ENCODE peak calls at places on chromosomes 6 and 20, in six cellular contexts. L is DND-41, H is left ventricle myocardium inferior, A is cardiac muscle cell, I is tibial artery, T is right lobe of liver. W is an unnamed sample.

GRCh38 chr20:25848222-25848621 is 151.6 kb upstream of the ZNF337 start:
- DNase-seq in L (no peak), H (no peak), A (no peak), I (peak; percentile 51), T (peak; percentile 25), W (no peak)

GRCh38 chr20:47272893-47273590 is 83.5 kb downstream of the ZMYND8 start:
- DNase-seq in L (peak; percentile 58), H (no peak), A (peak; percentile 69), I (peak; percentile 60), T (no peak), W (peak; percentile 32)

GRCh38 chr6:168377481-168377850 is 57.9 kb upstream of the DACT2 start:
- DNase-seq in L (no peak), H (peak; percentile 73), A (no peak), I (peak; percentile 73), T (no peak), W (no peak)

GRCh38 chr6:45637611-45638257 is 260.0 kb upstream of the SUPT3H start:
- DNase-seq in L (no peak), H (no peak), A (no peak), I (no peak), T (no peak), W (no peak)

GRCh38 chr6:30799210-30799609 is 54.9 kb upstream of the IER3 start:
- DNase-seq in L (no peak), H (no peak), A (no peak), I (no peak), T (no peak), W (no peak)

GRCh38 chr6:111715321-111715720 is 109.6 kb upstream of the TRAF3IP2 start:
- DNase-seq in L (no peak), H (no peak), A (no peak), I (no peak), T (no peak), W (peak; percentile 57)

GRCh38 chr20:34951252-34951651 is 4.4 kb downstream of the GSS start:
- DNase-seq in L (no peak), H (no peak), A (no peak), I (no peak), T (no peak), W (no peak)

GRCh38 chr20:25629816-25630499 is 6.1 kb upstream of the NANP start:
- DNase-seq in L (no peak), H (no peak), A (no peak), I (no peak), T (no peak), W (no peak)

GRCh38 chr6:87756858-87757257 is 54.8 kb upstream of the AKIRIN2 start:
- DNase-seq in L (peak; percentile 6), H (no peak), A (no peak), I (no peak), T (no peak), W (peak; percentile 30)

GRCh38 chr6:7910654-7911344 is at the start of gene TXNDC5:
- DNase-seq in L (peak; percentile 75), H (peak; percentile 86), A (peak; percentile 88), I (peak; percentile 89), T (peak; percentile 88), W (peak; percentile 39)

GRCh38 chr6:170296423-170296745 is 5.5 kb upstream of the DLL1 start:
- DNase-seq in L (no peak), H (no peak), A (no peak), I (no peak), T (no peak), W (no peak)

GRCh38 chr6:117547688-117548621 is 54.4 kb downstream of the GOPC start:
- DNase-seq in L (peak; percentile 57), H (peak; percentile 65), A (no peak), I (peak; percentile 85), T (peak; percentile 61), W (peak; percentile 40)

GRCh38 chr6:4451718-4452117 is 316.3 kb upstream of the ECI2 start:
- DNase-seq in L (no peak), H (no peak), A (no peak), I (no peak), T (no peak), W (no peak)

GRCh38 chr6:165881812-165882211 is 218.8 kb upstream of the PDE10A start:
- DNase-seq in L (no peak), H (no peak), A (no peak), I (no peak), T (no peak), W (no peak)

GRCh38 chr6:7669742-7670141 is 56.2 kb upstream of the BMP6 start:
- DNase-seq in L (no peak), H (no peak), A (no peak), I (no peak), T (no peak), W (no peak)

GRCh38 chr6:37516920-37517405 is 17.3 kb upstream of the CCDC167 start:
- DNase-seq in L (no peak), H (no peak), A (no peak), I (no peak), T (peak; percentile 78), W (no peak)

GRCh38 chr20:33372993-33373441 is 28.3 kb downstream of the CDK5RAP1 start:
- DNase-seq in L (no peak), H (no peak), A (no peak), I (no peak), T (no peak), W (no peak)

GRCh38 chr6:117907600-117908245 is 659 bp downstream of the SLC35F1 start:
- DNase-seq in L (no peak), H (no peak), A (peak; percentile 58), I (no peak), T (no peak), W (no peak)

GRCh38 chr6:166423781-166424180 is 41.0 kb upstream of the MPC1 start:
- DNase-seq in L (no peak), H (no peak), A (no peak), I (no peak), T (no peak), W (no peak)

GRCh38 chr6:2767327-2767985 is 2.3 kb downstream of the WRNIP1 start:
- DNase-seq in L (no peak), H (no peak), A (no peak), I (no peak), T (no peak), W (no peak)

GRCh38 chr6:167975449-167975848 is 22.0 kb upstream of the KIF25 start:
- DNase-seq in L (no peak), H (no peak), A (no peak), I (no peak), T (no peak), W (no peak)

DNA sequence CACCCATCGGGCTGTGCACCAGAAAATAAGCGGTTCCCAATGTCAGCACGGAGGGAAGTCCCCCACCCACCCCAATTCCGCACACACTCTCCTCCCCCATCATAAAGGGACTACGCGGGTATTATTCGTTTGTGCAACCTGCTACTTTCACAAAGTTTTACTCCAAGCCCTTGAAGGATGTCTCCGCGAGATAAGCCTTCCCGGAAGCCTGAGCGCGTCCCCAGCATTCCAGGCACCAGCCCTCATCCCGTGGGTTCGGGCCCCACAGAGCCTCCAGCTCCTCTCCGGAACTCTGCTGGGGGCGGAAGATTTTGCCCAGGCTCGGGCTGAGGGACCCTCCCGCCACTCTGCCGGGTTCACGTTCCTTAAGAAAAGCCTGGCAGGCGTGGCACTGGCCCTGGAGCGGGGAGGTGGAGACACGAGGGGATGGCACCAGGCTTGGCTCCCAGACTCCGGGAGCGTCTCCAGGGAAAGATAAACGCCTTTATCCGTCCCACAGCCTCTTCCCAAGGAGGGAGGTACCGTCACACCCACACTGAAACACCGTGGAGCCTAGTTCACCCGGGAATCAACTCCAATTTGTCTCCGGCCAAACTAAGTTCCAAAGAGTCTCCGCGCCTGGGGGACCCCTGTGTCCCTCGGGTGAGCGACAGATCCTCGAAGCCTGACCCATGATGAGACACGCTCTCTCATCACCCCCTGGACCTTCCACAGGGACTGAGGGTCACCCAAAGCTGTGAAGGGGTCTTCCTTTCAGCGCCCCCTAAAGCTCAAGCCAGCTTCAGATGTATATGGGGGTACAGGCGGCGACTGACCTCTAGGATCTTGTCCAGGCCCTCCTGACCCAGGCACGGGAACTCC is 934 bp downstream of the KCNK5 start:
- DNase-seq in L (no peak), H (no peak), A (no peak), I (no peak), T (peak; percentile 51), W (no peak)
- H3K4me3 ChIP-seq in L (no peak overlapping the region), H (peak overlapping the region; percentile 67), A (peak overlapping the region; percentile 43), I (peak overlapping the region; percentile 44), T (peak overlapping the region; percentile 59), W (peak overlapping the region; percentile 57)

DNA sequence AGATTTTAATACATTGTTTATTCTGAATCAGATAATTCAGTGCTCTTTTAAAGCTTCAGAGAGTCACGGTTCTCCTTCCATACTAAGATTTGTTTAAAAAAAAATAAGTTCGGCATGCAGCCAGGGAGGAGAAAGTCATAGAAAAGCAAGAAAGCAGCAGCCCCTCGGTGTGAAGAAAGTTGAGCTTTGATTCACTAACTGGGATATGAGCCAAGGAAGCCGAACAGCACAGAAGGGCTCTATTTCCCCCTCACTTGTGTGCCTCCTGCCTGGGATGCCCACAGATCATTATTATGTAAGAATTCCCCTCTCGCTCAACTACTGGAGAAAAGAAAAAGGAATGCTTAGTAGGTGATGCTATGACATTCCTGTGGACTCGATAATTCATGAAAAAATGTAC is 69.3 kb upstream of the SYNJ2 start:
- DNase-seq in L (no peak), H (no peak), A (no peak), I (no peak), T (no peak), W (no peak)
- H3K27ac ChIP-seq in L (no peak overlapping the region), H (no peak overlapping the region), A (no peak overlapping the region), I (peak overlapping the region; percentile 41), T (no peak overlapping the region), W (no peak overlapping the region)

GRCh38 chr6:55869731-55870130 is 5.7 kb downstream of the BMP5 start:
- DNase-seq in L (no peak), H (no peak), A (no peak), I (no peak), T (no peak), W (no peak)
- H3K4me3 ChIP-seq in L (no peak overlapping the region), H (peak overlapping the region; percentile 51), A (peak overlapping the region; percentile 87), I (no peak overlapping the region), T (no peak overlapping the region), W (no peak overlapping the region)

GRCh38 chr20:61332016-61332975 is 80.2 kb downstream of the CDH4 start:
- DNase-seq in L (no peak), H (no peak), A (no peak), I (no peak), T (no peak), W (no peak)

GRCh38 chr20:61330441-61330840 is 78.4 kb downstream of the CDH4 start:
- DNase-seq in L (no peak), H (no peak), A (no peak), I (no peak), T (no peak), W (no peak)

GRCh38 chr20:61328906-61329558 is 77.0 kb downstream of the CDH4 start:
- DNase-seq in L (no peak), H (no peak), A (no peak), I (no peak), T (no peak), W (peak; percentile 7)

GRCh38 chr20:61331542-61331941 is 79.5 kb downstream of the CDH4 start:
- DNase-seq in L (no peak), H (no peak), A (no peak), I (no peak), T (no peak), W (no peak)

DNA sequence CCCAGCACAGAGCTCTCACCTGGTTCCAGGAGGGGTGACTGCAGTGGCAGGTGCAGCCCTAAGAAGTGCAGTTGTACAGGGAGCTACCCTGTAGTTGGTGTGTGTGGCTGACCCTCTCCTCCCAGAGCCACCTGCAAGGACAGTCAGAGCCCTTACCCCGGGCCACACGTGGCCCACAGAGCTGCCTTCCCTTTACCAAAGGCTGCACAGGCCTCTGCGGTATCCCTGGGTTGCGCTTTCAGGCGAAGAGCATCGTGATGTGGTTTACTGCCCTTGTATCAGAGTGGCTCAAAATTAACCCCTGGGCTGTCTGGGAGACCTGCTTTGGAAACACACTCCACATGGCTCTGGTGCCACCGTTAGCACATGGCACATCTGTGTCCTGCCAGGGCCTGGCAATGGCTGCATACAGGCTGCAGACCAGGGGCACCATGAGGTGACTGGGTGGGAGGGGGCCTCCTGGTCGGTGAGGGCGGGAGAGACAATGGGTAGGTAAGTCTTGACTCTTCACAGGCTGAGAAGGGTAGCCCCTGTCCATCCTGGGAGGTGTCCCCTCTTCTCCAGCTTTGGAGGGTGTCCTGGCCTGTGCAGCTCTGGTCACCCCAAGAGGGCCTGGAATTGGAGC is 81.5 kb downstream of the CDH4 start:
- DNase-seq in L (no peak), H (no peak), A (no peak), I (no peak), T (no peak), W (no peak)
- H3K27ac ChIP-seq in L (no peak overlapping the region), H (no peak overlapping the region), A (no peak overlapping the region), I (no peak overlapping the region), T (no peak overlapping the region), W (no peak overlapping the region)